ENCODE peak calls at places on chromosomes 13 and 19, in four cellular contexts. C is lung microvascular endothelial cell; W is activated T-helper 1 cell treated with Interleukin-2 at 50 U/mL for 16 hours; A is naive thymus-derived CD4-positive, alpha-beta T cell. N is an unnamed sample.
A peak's percentile ranks its signal among the peaks of the same experiment; 100 is the strongest.

GRCh38 chr19:1261863-1262686 is 7.1 kb upstream of the CIRBP start:
- DNase-seq in C (no peak), A (no peak), W (no peak), N (no peak)

GRCh38 chr19:44515907-44516306 is 13.6 kb downstream of the CEACAM20 start:
- DNase-seq in W (no peak), A (no peak), C (no peak), N (no peak)

GRCh38 chr19:47190167-47190727 is 40.8 kb downstream of the BBC3 start:
- DNase-seq in C (peak; percentile 90), A (peak; percentile 64), W (peak; percentile 44), N (no peak)

GRCh38 chr19:43438291-43439162 is 23.8 kb downstream of the TEX101 start:
- DNase-seq in W (no peak), A (no peak), C (peak; percentile 7), N (peak; percentile 92)

GRCh38 chr13:27962128-27962841 is 6.8 kb downstream of the CDX2 start:
- DNase-seq in C (no peak), A (no peak), W (no peak), N (no peak)

GRCh38 chr13:48939728-48940127 is 36.0 kb upstream of the FNDC3A start:
- DNase-seq in C (no peak), W (no peak), A (no peak), N (no peak)

GRCh38 chr13:44576396-44577235 is 486 bp upstream of the TSC22D1 start:
- DNase-seq in W (peak; percentile 30), A (peak; percentile 30), C (peak; percentile 37), N (peak; percentile 25)

GRCh38 chr13:20998649-20999415 is 62.6 kb downstream of the LATS2 start:
- DNase-seq in A (no peak), C (no peak), W (no peak), N (no peak)

GRCh38 chr13:73171242-73171641 is 112.4 kb downstream of the KLF5 start:
- DNase-seq in C (no peak), W (no peak), A (no peak), N (no peak)

GRCh38 chr13:45773236-45773635 is 71.1 kb downstream of the CBY2 start:
- DNase-seq in A (no peak), W (no peak), C (no peak), N (no peak)

GRCh38 chr19:50794074-50794777 is 4.0 kb downstream of the ACP4 start:
- DNase-seq in C (no peak), W (no peak), A (no peak), N (peak; percentile 64)

GRCh38 chr19:38004505-38005223 is 97.7 kb downstream of the SIPA1L3 start:
- DNase-seq in A (no peak), C (peak; percentile 96), W (no peak), N (peak; percentile 94)

GRCh38 chr19:49328741-49329140 is 3.8 kb upstream of the SLC6A16 start:
- DNase-seq in A (no peak), C (no peak), W (no peak), N (no peak)

GRCh38 chr13:24217601-24218281 is 57.2 kb downstream of the SPATA13 start:
- DNase-seq in A (no peak), W (no peak), C (peak; percentile 24), N (no peak)

GRCh38 chr13:19794552-19795143 is 11.9 kb upstream of the PSPC1 start:
- DNase-seq in A (no peak), C (no peak), W (no peak), N (no peak)

GRCh38 chr19:33259532-33259931 is 33.9 kb upstream of the SLC7A10 start:
- DNase-seq in C (no peak), W (no peak), A (no peak), N (no peak)

GRCh38 chr13:43364210-43365041 is 341.0 kb downstream of the DNAJC15 start:
- DNase-seq in W (no peak), A (no peak), C (peak; percentile 91), N (peak; percentile 81)

GRCh38 chr13:33764716-33765115 is 53.2 kb upstream of the RFC3 start:
- DNase-seq in A (no peak), W (no peak), C (no peak), N (no peak)